ENCODE peak calls at places on chromosomes 13 and 19, in four cellular contexts. V is fibroblast of mammary gland, T is heart right ventricle, W is uterus. S is an unnamed sample.

GRCh38 chr13:94674609-94675348 is 37.6 kb downstream of the SOX21 start:
- DNase-seq in V (peak; percentile 52), T (no peak), W (no peak), S (no peak)

GRCh38 chr13:105962080-105962479 is 573.4 kb downstream of the EFNB2 start:
- DNase-seq in V (no peak), T (no peak), W (no peak), S (no peak)

GRCh38 chr19:39375929-39376328 is 15.0 kb downstream of the PAF1 start:
- DNase-seq in V (no peak), T (no peak), W (no peak), S (no peak)

GRCh38 chr13:93624371-93624777 is 397.8 kb downstream of the GPC6 start:
- DNase-seq in V (peak; percentile 13), T (no peak), W (no peak), S (no peak)

GRCh38 chr19:14519860-14520407 is 1.7 kb upstream of the DNAJB1 start:
- DNase-seq in V (peak; percentile 60), T (no peak), W (no peak), S (no peak)

GRCh38 chr19:13208131-13208963 is 58.1 kb downstream of the IER2 start:
- DNase-seq in V (peak; percentile 82), T (no peak), W (peak; percentile 79), S (no peak)

GRCh38 chr19:13210941-13211340 is 60.7 kb downstream of the IER2 start:
- DNase-seq in V (no peak), T (no peak), W (no peak), S (no peak)

GRCh38 chr19:50509366-50509765 is 1.6 kb downstream of the JOSD2 start:
- DNase-seq in V (no peak), T (no peak), W (no peak), S (no peak)

GRCh38 chr13:110645750-110646149 is 30.4 kb downstream of the NAXD start:
- DNase-seq in V (no peak), T (no peak), W (no peak), S (no peak)

GRCh38 chr13:51645154-51645650 is 60.9 kb downstream of the WDFY2 start:
- DNase-seq in V (peak; percentile 85), T (no peak), W (no peak), S (peak; percentile 46)

GRCh38 chr13:34217343-34218094 is 399.6 kb downstream of the RFC3 start:
- DNase-seq in V (no peak), T (no peak), W (no peak), S (no peak)

GRCh38 chr19:2636897-2637683 is 65.4 kb downstream of the GNG7 start:
- DNase-seq in V (peak; percentile 40), T (peak; percentile 71), W (peak; percentile 54), S (no peak)

GRCh38 chr19:57241181-57241580 is 749 bp downstream of the ZNF805 start:
- DNase-seq in V (peak; percentile 33), T (no peak), W (no peak), S (no peak)

GRCh38 chr13:97974773-97975172 is 21.3 kb downstream of the IPO5 start:
- DNase-seq in V (peak; percentile 28), T (no peak), W (no peak), S (no peak)

GRCh38 chr19:5526691-5527090 is 41.1 kb downstream of the TINCR start:
- DNase-seq in V (no peak), T (no peak), W (no peak), S (no peak)

GRCh38 chr19:13056052-13056660 is 46.5 kb downstream of the LYL1 start:
- DNase-seq in V (peak; percentile 76), T (peak; percentile 57), W (peak; percentile 86), S (no peak)

GRCh38 chr19:1090731-1091543 is 4.2 kb downstream of the POLR2E start:
- DNase-seq in V (no peak), T (no peak), W (no peak), S (no peak)

GRCh38 chr19:30596813-30597399 is 224.7 kb downstream of the ZNF536 start:
- DNase-seq in V (no peak), T (no peak), W (no peak), S (no peak)

GRCh38 chr13:107678075-107678689 is 537.2 kb downstream of the LIG4 start:
- DNase-seq in V (no peak), T (no peak), W (no peak), S (no peak)

GRCh38 chr13:59906413-59907027 is 257.2 kb downstream of the DIAPH3 start:
- DNase-seq in V (peak; percentile 60), T (no peak), W (no peak), S (no peak)

GRCh38 chr19:11203194-11204075 is 6.1 kb upstream of the KANK2 start:
- DNase-seq in V (peak; percentile 87), T (peak; percentile 81), W (peak; percentile 98), S (peak; percentile 57)

GRCh38 chr19:1780272-1780957 is 27.1 kb downstream of the ONECUT3 start:
- DNase-seq in V (peak; percentile 36), T (no peak), W (no peak), S (no peak)

GRCh38 chr19:45404557-45405434 is at the start of gene PPP1R13L:
- DNase-seq in V (peak; percentile 66), T (peak; percentile 87), W (peak; percentile 76), S (no peak)

GRCh38 chr19:42113641-42114348 is 18.5 kb downstream of the POU2F2 start:
- DNase-seq in V (peak; percentile 98), T (no peak), W (no peak), S (peak; percentile 91)

GRCh38 chr19:32859591-32859990 is 10.0 kb downstream of the SLC7A9 start:
- DNase-seq in V (no peak), T (no peak), W (no peak), S (no peak)

GRCh38 chr13:20127563-20128458 is 33.0 kb downstream of the GJA3 start:
- DNase-seq in V (peak; percentile 40), T (peak; percentile 78), W (peak; percentile 32), S (no peak)

GRCh38 chr19:56162258-56162657 is 13.6 kb upstream of the GALP start:
- DNase-seq in V (no peak), T (no peak), W (no peak), S (no peak)

GRCh38 chr13:102405499-102406079 is 3.7 kb upstream of the FGF14 start:
- DNase-seq in V (peak; percentile 43), T (no peak), W (no peak), S (no peak)

GRCh38 chr13:24746618-24747247 is 17.2 kb upstream of the RNF17 start:
- DNase-seq in V (no peak), T (no peak), W (no peak), S (no peak)

GRCh38 chr19:12786149-12786870 is 5.0 kb upstream of the JUNB start:
- DNase-seq in V (no peak), T (peak; percentile 74), W (no peak), S (no peak)

GRCh38 chr19:56476671-56477428 is at the start of gene ZNF667:
- DNase-seq in V (peak; percentile 55), T (no peak), W (no peak), S (no peak)

GRCh38 chr19:39377373-39378362 is 13.2 kb downstream of the PAF1 start:
- DNase-seq in V (no peak), T (no peak), W (no peak), S (no peak)

GRCh38 chr19:38799104-38799503 is 10.1 kb downstream of the LGALS7B start:
- DNase-seq in V (no peak), T (no peak), W (no peak), S (no peak)

DNA sequence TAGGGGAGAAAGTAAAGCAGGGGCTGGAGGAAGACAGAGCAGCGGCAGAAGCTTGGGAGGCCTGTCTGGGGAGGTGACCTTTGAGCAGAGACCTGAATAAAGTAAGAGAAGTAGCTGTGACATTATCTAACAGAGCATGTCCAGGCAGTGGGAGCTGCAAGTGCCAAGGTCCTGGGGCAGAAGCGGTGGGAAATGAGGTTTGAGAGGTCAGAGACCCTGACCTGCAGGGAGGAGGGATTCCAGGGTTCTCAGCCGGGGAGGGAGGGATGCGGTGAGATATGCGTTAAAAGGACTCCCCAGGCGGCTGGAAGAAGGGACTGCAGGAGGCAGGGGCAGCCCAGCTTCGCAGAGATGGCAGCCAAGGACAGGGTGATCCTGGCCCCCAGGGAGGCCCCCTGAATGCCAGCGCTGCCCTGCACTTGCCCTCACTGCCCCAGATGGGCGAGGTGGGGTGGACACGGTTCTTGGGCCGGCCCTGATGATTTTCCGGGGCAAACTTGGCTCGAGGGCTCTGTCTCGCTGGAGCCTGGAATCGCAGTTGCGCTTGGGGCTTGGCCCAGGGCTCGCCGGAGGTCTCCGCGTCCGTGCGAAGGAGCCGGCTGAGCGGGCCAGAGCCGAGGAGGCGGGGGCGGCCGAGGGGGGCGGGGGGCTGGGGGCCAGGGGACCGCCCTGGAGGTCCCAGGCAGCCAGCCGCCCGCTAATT is 3.2 kb downstream of the CRLF1 start:
- DNase-seq in V (no peak), T (no peak), W (no peak), S (no peak)
- TF ChIP-seq CTCF in V (peak; percentile 24), T (no peak), W (no peak), S (peak; percentile 31)

DNA sequence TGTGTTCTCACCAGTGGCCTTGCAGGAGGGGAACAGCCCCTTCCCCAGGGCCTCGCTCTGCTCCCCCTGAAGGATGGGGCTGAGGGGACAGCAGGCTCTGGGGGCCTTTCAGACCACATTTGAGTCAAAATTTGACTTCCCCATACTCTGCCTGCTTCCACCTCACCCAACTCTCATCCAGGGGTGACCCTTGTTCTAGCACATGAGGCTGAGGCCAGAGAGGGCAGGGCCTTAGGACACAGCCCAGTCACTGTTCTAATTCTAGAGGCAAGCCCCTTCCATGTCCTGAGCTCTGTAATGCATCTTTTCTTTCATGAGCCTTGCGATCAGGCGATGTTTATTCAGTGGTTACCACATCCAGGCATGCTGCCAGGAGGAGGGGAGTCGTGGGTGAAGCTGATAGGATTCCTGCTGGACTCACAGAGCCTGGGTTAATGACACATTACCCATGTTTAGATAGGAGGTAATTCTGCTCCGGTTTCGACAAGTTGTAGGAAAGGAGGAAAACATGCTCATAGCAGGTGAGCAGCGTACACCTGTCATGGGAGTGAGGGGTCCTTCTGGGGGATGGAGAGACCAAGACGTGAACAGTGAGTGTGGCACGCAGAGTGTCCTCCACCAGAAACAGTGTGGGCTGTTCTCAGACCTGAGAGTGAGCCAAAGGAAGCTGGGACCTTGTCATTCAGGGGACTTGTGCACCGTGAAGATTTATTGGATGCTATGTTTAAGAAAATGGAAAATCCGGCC is 9.3 kb downstream of the RPS9 start:
- DNase-seq in V (peak; percentile 99), T (peak; percentile 72), W (peak; percentile 83), S (peak; percentile 87)
- H3K4me3 ChIP-seq in V (no peak overlapping the region), T (no peak overlapping the region), W (no peak overlapping the region), S (no peak overlapping the region)

DNA sequence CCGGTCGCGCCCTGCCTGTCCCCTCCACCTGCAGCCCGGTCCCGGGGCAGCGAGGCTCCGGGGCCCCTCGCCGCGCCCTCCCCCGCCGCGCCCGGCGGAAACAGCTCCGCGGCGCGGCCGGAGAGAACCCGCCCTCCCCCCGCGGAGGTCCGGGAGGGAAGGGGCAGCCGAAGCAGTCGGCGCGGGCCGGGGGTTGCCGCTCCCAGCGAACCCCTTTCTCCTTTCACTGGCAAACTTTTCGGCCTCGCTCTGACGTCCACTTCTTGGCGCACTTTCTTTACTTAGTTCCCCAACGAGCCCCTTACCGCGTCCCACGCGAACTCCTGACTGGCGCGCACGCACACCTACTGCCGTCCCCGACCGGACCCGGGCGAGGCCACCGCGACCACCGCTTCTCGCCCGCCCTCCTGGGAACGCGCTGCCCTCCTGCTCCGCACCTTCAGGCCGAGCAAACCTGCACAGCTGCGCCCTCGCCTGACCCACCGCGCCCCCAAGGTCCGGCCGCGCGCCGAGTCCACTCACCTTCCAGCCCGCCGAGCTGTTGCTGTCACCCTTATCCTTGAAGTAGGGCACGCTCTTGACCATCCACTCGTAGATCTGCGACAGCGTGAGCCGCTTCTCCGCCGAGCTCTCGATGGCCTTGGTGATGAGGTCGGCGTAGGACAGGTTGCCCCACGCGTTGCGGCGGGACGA is 1.2 kb downstream of the FOXO1 start:
- DNase-seq in V (no peak), T (peak; percentile 60), W (peak; percentile 59), S (no peak)
- TF ChIP-seq CTCF in V (no peak), T (no peak), W (no peak), S (no peak)

GRCh38 chr19:7670150-7670784 is 1.4 kb downstream of the RETN start:
- DNase-seq in V (no peak), T (no peak), W (no peak), S (no peak)
- H3K4me3 ChIP-seq in V (no peak overlapping the region), T (no peak overlapping the region), W (no peak overlapping the region), S (no peak overlapping the region)

S was measured in BJ.